ENCODE peak calls at places on chromosomes 6 and 20, in ten cellular contexts. G, Q, D, V, T, A, M, W, S and U are unnamed samples.

GRCh38 chr20:1337441-1337840 is 8.5 kb upstream of the SDCBP2 start:
- DNase-seq in Q (no peak), D (no peak), W (no peak), M (no peak), A (no peak), G (no peak), V (no peak), T (no peak), S (no peak), U (no peak)

GRCh38 chr20:17636523-17637412 is 45.3 kb downstream of the RRBP1 start:
- DNase-seq in Q (no peak), D (no peak), V (no peak), A (no peak), S (no peak), M (no peak), W (no peak), T (no peak), G (no peak), U (no peak)

GRCh38 chr6:17439243-17439993 is 46.0 kb downstream of the CAP2 start:
- DNase-seq in D (no peak), G (no peak), T (no peak), S (no peak), M (no peak), W (no peak), V (peak; percentile 32), Q (no peak), A (no peak), U (no peak)

GRCh38 chr20:18055261-18055660 is 2.5 kb downstream of the OVOL2 start:
- DNase-seq in S (no peak), W (no peak), T (no peak), V (no peak), M (no peak), A (no peak), Q (no peak), D (no peak), G (no peak), U (no peak)

GRCh38 chr6:42727084-42727601 is 4.7 kb upstream of the PRPH2 start:
- DNase-seq in M (no peak), T (peak; percentile 65), G (no peak), Q (no peak), W (no peak), D (no peak), S (no peak), A (peak; percentile 39), V (peak; percentile 76), U (peak; percentile 77)

GRCh38 chr20:51749674-51750036 is 18.5 kb downstream of the ATP9A start:
- DNase-seq in W (no peak), S (no peak), D (no peak), A (no peak), Q (no peak), T (no peak), V (peak; percentile 85), M (no peak), G (no peak), U (no peak)

GRCh38 chr6:164962805-164963204 is 346.6 kb downstream of the C6orf118 start:
- DNase-seq in G (no peak), T (no peak), Q (no peak), W (no peak), A (no peak), D (no peak), S (no peak), M (no peak), V (no peak), U (no peak)

GRCh38 chr6:170260686-170261085 is 30.2 kb downstream of the DLL1 start:
- DNase-seq in T (no peak), G (no peak), D (peak; percentile 5), V (no peak), A (no peak), M (no peak), Q (no peak), W (no peak), S (no peak), U (no peak)

GRCh38 chr20:49505518-49505917 is 23.1 kb upstream of the KCNB1 start:
- DNase-seq in T (no peak), S (no peak), W (no peak), Q (peak; percentile 51), D (no peak), A (no peak), V (peak; percentile 62), G (no peak), M (no peak), U (no peak)

GRCh38 chr20:1417273-1417672 is 24.4 kb upstream of the FKBP1A start:
- DNase-seq in W (no peak), V (peak; percentile 79), S (peak; percentile 85), T (no peak), M (no peak), D (no peak), Q (no peak), G (no peak), A (no peak), U (no peak)

GRCh38 chr20:38125157-38126056 is 39.7 kb downstream of the TGM2 start:
- DNase-seq in D (no peak), V (no peak), Q (no peak), G (no peak), W (no peak), M (no peak), T (no peak), S (peak; percentile 81), A (peak; percentile 72), U (peak; percentile 32)

GRCh38 chr6:100479180-100480035 is 14.7 kb upstream of the SIM1 start:
- DNase-seq in W (no peak), A (peak; percentile 30), T (no peak), Q (peak; percentile 22), S (peak; percentile 62), G (no peak), M (no peak), D (peak; percentile 45), V (peak; percentile 61), U (no peak)

GRCh38 chr20:38460040-38460623 is 12.5 kb upstream of the RALGAPB start:
- DNase-seq in G (no peak), M (no peak), T (no peak), W (no peak), D (no peak), S (peak; percentile 54), Q (peak; percentile 74), A (no peak), V (peak; percentile 60), U (no peak)

GRCh38 chr6:46078294-46078693 is 51.5 kb upstream of the ENPP4 start:
- DNase-seq in Q (no peak), T (no peak), G (no peak), W (no peak), D (no peak), V (no peak), S (no peak), A (no peak), M (peak; percentile 3), U (no peak)

GRCh38 chr20:8756410-8756809 is 312.5 kb upstream of the PLCB4 start:
- DNase-seq in D (no peak), M (no peak), T (no peak), G (no peak), W (no peak), S (peak; percentile 26), V (peak; percentile 98), Q (peak; percentile 52), A (no peak), U (no peak)

GRCh38 chr20:10263385-10264165 is 44.9 kb downstream of the SNAP25 start:
- DNase-seq in W (no peak), S (peak; percentile 40), A (no peak), Q (peak; percentile 19), T (no peak), G (no peak), V (no peak), M (no peak), D (no peak), U (no peak)

GRCh38 chr6:71967436-71967835 is 81.1 kb downstream of the RIMS1 start:
- DNase-seq in S (no peak), M (no peak), V (peak; percentile 83), T (no peak), Q (peak; percentile 81), G (no peak), D (no peak), A (no peak), W (no peak), U (no peak)

GRCh38 chr6:33583591-33584155 is 3.6 kb upstream of the BAK1 start:
- DNase-seq in S (no peak), A (no peak), G (no peak), D (no peak), T (no peak), V (peak; percentile 37), Q (no peak), M (peak; percentile 21), W (no peak), U (no peak)

GRCh38 chr6:117502580-117502979 is 20.1 kb downstream of the DCBLD1 start:
- DNase-seq in V (peak; percentile 35), W (no peak), A (no peak), T (no peak), Q (no peak), S (peak; percentile 41), M (no peak), G (no peak), D (no peak), U (no peak)

GRCh38 chr6:147212618-147213017 is 8.4 kb downstream of the STXBP5 start:
- DNase-seq in A (no peak), V (no peak), Q (no peak), G (no peak), W (no peak), T (no peak), D (no peak), S (no peak), M (no peak), U (no peak)

GRCh38 chr6:111724505-111724904 is 118.8 kb upstream of the TRAF3IP2 start:
- DNase-seq in V (no peak), T (no peak), M (no peak), D (peak; percentile 88), A (no peak), S (no peak), Q (no peak), W (no peak), G (no peak), U (no peak)

GRCh38 chr6:379367-380181 is 12.0 kb upstream of the IRF4 start:
- DNase-seq in G (no peak), A (no peak), V (no peak), Q (no peak), D (no peak), S (no peak), W (no peak), T (no peak), M (no peak), U (no peak)

GRCh38 chr20:57263127-57263609 is 3.3 kb downstream of the BMP7 start:
- DNase-seq in D (no peak), S (no peak), M (no peak), W (no peak), A (no peak), T (no peak), G (no peak), Q (no peak), V (no peak), U (no peak)

GRCh38 chr6:112269979-112270378 is 15.6 kb upstream of the LAMA4 start:
- DNase-seq in W (no peak), Q (no peak), A (no peak), V (no peak), S (peak; percentile 54), D (no peak), G (no peak), M (no peak), T (no peak), U (no peak)

GRCh38 chr6:139370047-139370706 is 4.3 kb downstream of the CITED2 start:
- DNase-seq in T (no peak), W (no peak), A (peak; percentile 29), D (no peak), M (no peak), G (no peak), Q (no peak), V (peak; percentile 81), S (no peak), U (no peak)

GRCh38 chr20:62616728-62617621 is 25.3 kb upstream of the SLCO4A1 start:
- DNase-seq in G (no peak), T (peak; percentile 84), A (peak; percentile 54), V (peak; percentile 78), W (peak; percentile 52), D (peak; percentile 82), Q (no peak), M (peak; percentile 79), S (peak; percentile 71), U (peak; percentile 90)

GRCh38 chr20:49207071-49207470 is 12.1 kb upstream of the DDX27 start:
- DNase-seq in S (no peak), M (no peak), V (no peak), G (no peak), Q (no peak), A (no peak), D (no peak), W (no peak), T (no peak), U (no peak)

GRCh38 chr6:45253457-45253856 is 74.7 kb upstream of the RUNX2 start:
- DNase-seq in G (no peak), S (no peak), A (no peak), M (no peak), W (no peak), T (no peak), V (no peak), D (no peak), Q (no peak), U (no peak)